ENCODE peak calls at places on chromosome 13, in six cellular contexts. O is tibial nerve, T is A549, V is stomach, Y is ovary, S is transverse colon. H is an unnamed sample. For H3K4me1, the result is how much of the 10 kb centered on the place peaks cover.

GRCh38 chr13:112685856-112686255 is 4.0 kb upstream of the ATP11A start:
- DNase-seq in O (no peak), T (no peak), V (no peak), Y (no peak), S (no peak), H (no peak)

GRCh38 chr13:21478881-21479808 is 20.0 kb upstream of the ZDHHC20 start:
- DNase-seq in O (no peak), T (peak), V (no peak), Y (peak), S (peak), H (no peak)

GRCh38 chr13:69946443-69946955 is 161.1 kb upstream of the ATXN8OS start:
- DNase-seq in O (no peak), T (no peak), V (no peak), Y (no peak), S (no peak), H (no peak)

GRCh38 chr13:73677041-73677589 is 457.1 kb downstream of the KLF12 start:
- DNase-seq in O (no peak), T (peak), V (no peak), Y (no peak), S (no peak), H (no peak)

GRCh38 chr13:106263801-106264200 is 271.7 kb downstream of the EFNB2 start:
- DNase-seq in O (no peak), T (no peak), V (no peak), Y (no peak), S (no peak), H (no peak)

GRCh38 chr13:111152836-111153235 is 37.7 kb downstream of the ARHGEF7 start:
- DNase-seq in O (no peak), T (no peak), V (no peak), Y (no peak), S (no peak), H (no peak)

GRCh38 chr13:38086721-38087120 is 217.1 kb upstream of the TRPC4 start:
- DNase-seq in O (no peak), T (no peak), V (no peak), Y (no peak), S (no peak), H (no peak)

GRCh38 chr13:38141792-38142191 is 207.9 kb upstream of the UFM1 start:
- DNase-seq in O (no peak), T (no peak), V (no peak), Y (no peak), S (no peak), H (no peak)

GRCh38 chr13:70732611-70733010 is 624.4 kb upstream of the KLHL1 start:
- DNase-seq in O (no peak), T (no peak), V (no peak), Y (no peak), S (no peak), H (no peak)

GRCh38 chr13:82597737-82598136 is 1284.5 kb downstream of the SLITRK1 start:
- DNase-seq in O (no peak), T (no peak), V (no peak), Y (no peak), S (no peak), H (no peak)

GRCh38 chr13:112242777-112243176 is 133.4 kb upstream of the SPACA7 start:
- DNase-seq in O (no peak), T (no peak), V (no peak), Y (no peak), S (no peak), H (peak)

GRCh38 chr13:113904411-113904810 is 40.5 kb upstream of the GAS6 start:
- DNase-seq in O (no peak), T (peak), V (peak), Y (no peak), S (peak), H (peak)

GRCh38 chr13:107284168-107284567 is 716.2 kb upstream of the ARGLU1 start:
- DNase-seq in O (no peak), T (no peak), V (no peak), Y (no peak), S (no peak), H (no peak)

GRCh38 chr13:19782049-19782726 is 557 bp downstream of the PSPC1 start:
- DNase-seq in O (peak), T (peak), V (peak), Y (peak), S (peak), H (peak)

GRCh38 chr13:24097064-24097463 is 63.5 kb upstream of the SPATA13 start:
- DNase-seq in O (no peak), T (peak), V (no peak), Y (no peak), S (no peak), H (no peak)

GRCh38 chr13:70407486-70407885 is 299.2 kb upstream of the KLHL1 start:
- DNase-seq in O (no peak), T (no peak), V (no peak), Y (no peak), S (no peak), H (no peak)

GRCh38 chr13:27171244-27171829 is at the start of gene USP12:
- DNase-seq in O (no peak), T (no peak), V (no peak), Y (no peak), S (peak), H (no peak)

GRCh38 chr13:79386125-79386822 is 19.8 kb downstream of the RBM26 start:
- DNase-seq in O (no peak), T (no peak), V (no peak), Y (no peak), S (no peak), H (no peak)

GRCh38 chr13:20981370-20982095 is 79.0 kb upstream of the XPO4 start:
- DNase-seq in O (no peak), T (no peak), V (no peak), Y (no peak), S (no peak), H (no peak)

GRCh38 chr13:91661692-91662490 is 263.5 kb downstream of the GPC5 start:
- DNase-seq in O (no peak), T (no peak), V (no peak), Y (no peak), S (no peak), H (no peak)

GRCh38 chr13:60001892-60002291 is 161.8 kb downstream of the DIAPH3 start:
- DNase-seq in O (no peak), T (no peak), V (no peak), Y (no peak), S (no peak), H (no peak)

GRCh38 chr13:75149781-75150180 is 332.2 kb downstream of the TBC1D4 start:
- DNase-seq in O (no peak), T (no peak), V (no peak), Y (no peak), S (no peak), H (no peak)

GRCh38 chr13:80361298-80361697 is 20.4 kb upstream of the SPRY2 start:
- DNase-seq in O (no peak), T (no peak), V (no peak), Y (no peak), S (no peak), H (no peak)

GRCh38 chr13:113647351-113648217 is 10.4 kb downstream of the ATP4B start:
- DNase-seq in O (peak), T (peak), V (peak), Y (peak), S (peak), H (no peak)

GRCh38 chr13:34672631-34673030 is 269.4 kb upstream of the NBEA start:
- DNase-seq in O (no peak), T (no peak), V (no peak), Y (no peak), S (no peak), H (no peak)

GRCh38 chr13:108897955-108898354 is 268.5 kb downstream of the MYO16 start:
- DNase-seq in O (no peak), T (no peak), V (no peak), Y (no peak), S (no peak), H (no peak)

GRCh38 chr13:39107484-39108040 is 69.3 kb downstream of the NHLRC3 start:
- DNase-seq in O (no peak), T (no peak), V (no peak), Y (no peak), S (no peak), H (no peak)

GRCh38 chr13:58843567-58843966 is 1212.0 kb downstream of the PCDH17 start:
- DNase-seq in O (no peak), T (no peak), V (no peak), Y (no peak), S (no peak), H (no peak)

GRCh38 chr13:24922390-24923304 is 158.7 kb downstream of the RNF17 start:
- DNase-seq in O (peak), T (peak), V (peak), Y (peak), S (peak), H (peak)

GRCh38 chr13:95547531-95548167 is 4.9 kb upstream of the CLDN10 start:
- DNase-seq in O (no peak), T (no peak), V (no peak), Y (no peak), S (no peak), H (no peak)

GRCh38 chr13:105603283-105603682 is 932.2 kb downstream of the EFNB2 start:
- DNase-seq in O (no peak), T (no peak), V (no peak), Y (no peak), S (peak), H (no peak)

GRCh38 chr13:36998624-36999041 is 507 bp downstream of the ALG5 start:
- DNase-seq in O (no peak), T (no peak), V (no peak), Y (no peak), S (peak), H (no peak)

GRCh38 chr13:106507560-106508274 is 27.7 kb downstream of the EFNB2 start:
- DNase-seq in O (no peak), T (peak), V (no peak), Y (no peak), S (no peak), H (no peak)

GRCh38 chr13:75364131-75364713 is 117.7 kb downstream of the TBC1D4 start:
- DNase-seq in O (no peak), T (no peak), V (no peak), Y (no peak), S (no peak), H (no peak)

GRCh38 chr13:70829748-70830147 is 721.5 kb upstream of the KLHL1 start:
- DNase-seq in O (no peak), T (no peak), V (no peak), Y (no peak), S (no peak), H (no peak)

GRCh38 chr13:113211774-113212173 is 2.4 kb downstream of the CUL4A start:
- DNase-seq in O (no peak), T (peak), V (no peak), Y (no peak), S (no peak), H (no peak)

GRCh38 chr13:80376554-80376953 is 35.6 kb upstream of the SPRY2 start:
- DNase-seq in O (no peak), T (no peak), V (no peak), Y (no peak), S (no peak), H (no peak)

GRCh38 chr13:75870397-75870801 is 234.3 kb downstream of the LMO7 start:
- DNase-seq in O (no peak), T (peak), V (no peak), Y (no peak), S (no peak), H (no peak)

GRCh38 chr13:77537302-77537919 is 1.9 kb downstream of the SCEL start:
- DNase-seq in O (no peak), T (no peak), V (no peak), Y (no peak), S (no peak), H (peak)

GRCh38 chr13:77532983-77533382 is 2.5 kb upstream of the SCEL start:
- DNase-seq in O (no peak), T (no peak), V (no peak), Y (no peak), S (no peak), H (peak)

GRCh38 chr13:77533875-77534788 is 1.4 kb upstream of the SCEL start:
- DNase-seq in O (no peak), T (peak), V (no peak), Y (no peak), S (no peak), H (peak)

GRCh38 chr13:77535448-77535847 is at the start of gene SCEL:
- DNase-seq in O (no peak), T (no peak), V (no peak), Y (no peak), S (no peak), H (peak)

GRCh38 chr13:77536358-77536757 is 852 bp downstream of the SCEL start:
- DNase-seq in O (no peak), T (no peak), V (no peak), Y (no peak), S (no peak), H (peak)
- H3K4me1 ChIP-seq in O (under half), T (under half), V (under half), Y (under half), S (under half), H (under half)

DNA sequence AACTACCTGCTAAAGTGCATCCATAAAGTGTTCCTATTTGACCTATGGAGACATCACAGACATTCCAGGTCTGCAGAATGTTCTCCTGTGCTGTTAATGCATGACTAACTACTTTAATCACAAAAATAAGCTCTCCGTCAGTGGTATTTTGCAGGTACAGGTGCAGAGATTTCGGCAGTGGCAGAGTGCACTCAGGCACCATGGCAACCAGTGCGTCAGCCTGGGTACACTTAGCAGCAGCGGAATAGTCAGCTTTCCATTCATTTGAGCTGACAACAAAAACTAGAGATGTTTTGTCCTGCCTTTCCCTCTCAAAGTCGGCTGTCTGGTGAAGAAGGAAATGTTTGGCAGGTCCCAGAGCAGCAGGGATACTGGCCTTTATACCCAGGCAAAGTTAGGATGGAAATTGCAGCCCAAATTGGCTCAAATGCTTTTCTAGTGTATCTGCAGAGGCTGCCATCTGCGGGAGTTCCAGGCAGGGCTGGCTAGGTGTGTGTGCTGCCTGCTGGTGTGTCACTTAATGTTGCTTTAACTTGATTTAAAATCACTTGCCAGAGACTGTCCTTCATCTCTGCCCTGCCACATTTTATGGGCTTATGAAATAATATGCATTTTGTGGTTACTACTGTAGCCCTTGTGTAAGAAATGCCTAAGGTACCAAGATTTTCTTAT is 195.8 kb downstream of the RAP2A start:
- DNase-seq in O (no peak), T (no peak), V (no peak), Y (no peak), S (no peak), H (no peak)
- TF ChIP-seq EP300 in O (no peak), T (no peak), V (no peak), Y (no peak), S (no peak), H (no peak)

GRCh38 chr13:46639033-46639981 is 86.3 kb downstream of the LRCH1 start:
- DNase-seq in O (no peak), T (no peak), V (no peak), Y (no peak), S (no peak), H (no peak)

GRCh38 chr13:46640843-46641242 is 87.9 kb downstream of the LRCH1 start:
- DNase-seq in O (no peak), T (no peak), V (no peak), Y (no peak), S (no peak), H (no peak)

GRCh38 chr13:46642254-46642653 is 89.3 kb downstream of the LRCH1 start:
- DNase-seq in O (no peak), T (no peak), V (no peak), Y (no peak), S (no peak), H (no peak)

GRCh38 chr13:46643165-46643777 is 90.3 kb downstream of the LRCH1 start:
- DNase-seq in O (no peak), T (no peak), V (no peak), Y (no peak), S (no peak), H (no peak)

GRCh38 chr13:46641274-46642081 is 88.5 kb downstream of the LRCH1 start:
- DNase-seq in O (no peak), T (no peak), V (peak), Y (no peak), S (no peak), H (no peak)
- H3K4me1 ChIP-seq in O (under half), T (under half), V (half or more), Y (under half), S (under half), H (half or more)

DNA sequence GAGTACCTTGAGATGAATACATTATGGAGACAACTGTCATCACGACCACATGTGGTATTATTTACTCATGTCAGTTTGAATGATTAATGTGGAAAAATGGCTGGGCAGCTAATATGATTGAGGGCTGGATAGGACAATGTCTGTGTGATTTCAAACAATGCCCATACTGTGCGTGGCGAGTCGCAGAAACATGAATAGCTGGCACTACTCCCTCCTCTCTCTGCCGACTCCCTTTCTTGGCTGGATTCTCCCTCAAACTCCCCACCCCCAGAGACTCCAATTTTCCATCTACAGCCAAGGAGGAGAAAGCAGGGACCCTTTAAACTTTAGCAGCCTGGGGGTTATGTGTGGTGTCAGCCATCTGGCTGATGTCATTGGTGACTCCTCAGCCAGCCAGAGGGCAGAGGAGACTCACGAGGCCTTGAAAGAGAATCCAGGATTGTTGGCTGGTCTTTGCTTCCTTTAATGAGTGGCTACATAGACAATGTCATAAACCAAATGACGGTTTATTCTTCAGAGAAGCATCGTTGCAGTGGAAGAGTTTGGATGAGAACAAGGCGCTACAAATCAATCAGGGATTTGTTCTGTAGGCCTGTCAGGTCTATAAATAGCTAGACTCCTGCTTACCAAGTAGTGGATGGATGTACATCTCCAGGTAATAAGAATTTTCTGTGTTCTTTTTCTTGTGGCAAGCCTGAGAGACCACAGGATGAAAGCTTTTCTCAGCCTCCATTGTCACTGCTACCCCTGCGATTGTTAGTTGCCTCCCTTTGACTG is 165.6 kb downstream of the DLEU7 start:
- DNase-seq in O (no peak), T (no peak), V (no peak), Y (no peak), S (no peak), H (peak)
- TF ChIP-seq EP300 in O (peak), T (no peak), V (no peak), Y (no peak), S (no peak), H (no peak)

DNA sequence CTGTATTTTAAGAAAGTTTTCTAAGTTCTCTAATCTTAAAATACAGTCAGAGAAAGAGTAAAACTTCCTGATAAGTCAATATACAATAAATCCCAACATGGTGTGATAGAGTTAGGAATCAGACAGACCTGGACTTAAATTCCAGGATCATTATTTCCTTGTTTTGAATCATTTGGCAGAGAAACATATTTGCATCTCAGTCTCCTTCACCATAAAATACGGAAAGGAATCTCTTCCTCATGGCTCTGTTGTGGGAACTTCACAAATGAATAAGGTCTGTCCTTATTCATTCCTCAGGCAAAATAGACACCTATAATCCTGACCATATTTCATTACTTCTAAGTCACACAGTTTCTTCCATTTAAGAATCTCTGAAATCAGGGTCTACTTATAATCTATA is 19.3 kb upstream of the SERP2 start:
- DNase-seq in O (no peak), T (no peak), V (no peak), Y (no peak), S (no peak), H (no peak)
- H3K4me1 ChIP-seq in O (under half), T (under half), V (under half), Y (under half), S (under half), H (under half)

GRCh38 chr13:40254394-40254793 is 412.0 kb downstream of the FOXO1 start:
- DNase-seq in O (no peak), T (peak), V (no peak), Y (no peak), S (no peak), H (no peak)
- TF ChIP-seq EP300 in O (no peak), T (no peak), V (no peak), Y (no peak), S (no peak), H (no peak)

GRCh38 chr13:29579094-29579493 is 16.4 kb downstream of the SLC7A1 start:
- DNase-seq in O (no peak), T (no peak), V (no peak), Y (no peak), S (no peak), H (no peak)

GRCh38 chr13:29578300-29579048 is 17.0 kb downstream of the SLC7A1 start:
- DNase-seq in O (no peak), T (no peak), V (no peak), Y (no peak), S (no peak), H (no peak)

GRCh38 chr13:29583073-29583785 is 12.3 kb downstream of the SLC7A1 start:
- DNase-seq in O (no peak), T (peak), V (no peak), Y (no peak), S (no peak), H (no peak)

GRCh38 chr13:29582171-29582570 is 13.3 kb downstream of the SLC7A1 start:
- DNase-seq in O (no peak), T (no peak), V (no peak), Y (no peak), S (peak), H (no peak)

GRCh38 chr13:29581666-29582065 is 13.8 kb downstream of the SLC7A1 start:
- DNase-seq in O (no peak), T (no peak), V (no peak), Y (no peak), S (no peak), H (no peak)
- H3K4me1 ChIP-seq in O (under half), T (under half), V (half or more), Y (under half), S (under half), H (half or more)

DNA sequence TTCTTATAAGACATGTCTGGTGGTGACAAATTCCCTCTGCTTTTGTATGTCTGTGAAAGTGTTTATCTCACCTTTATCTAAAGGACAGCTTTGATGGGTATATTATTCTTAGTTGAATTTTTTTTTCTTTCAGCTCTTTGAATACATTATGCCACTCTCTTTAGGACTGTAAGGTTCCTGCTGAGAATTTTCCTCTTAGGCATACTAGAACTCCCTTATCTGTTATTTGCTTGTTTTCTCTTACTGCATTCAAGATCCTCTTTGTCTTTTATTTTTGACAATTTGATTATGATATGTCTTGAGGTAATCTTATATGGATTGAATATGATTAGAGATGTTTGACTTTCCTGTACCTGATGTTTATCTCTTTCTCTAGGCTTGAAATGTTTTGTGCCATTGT is 1328.4 kb downstream of the PCDH9 start:
- DNase-seq in O (no peak), T (no peak), V (no peak), Y (no peak), S (no peak), H (no peak)
- TF ChIP-seq EP300 in O (no peak), T (no peak), V (no peak), Y (no peak), S (no peak), H (no peak)

H was measured in esophagus muscularis mucosa.